ENCODE peak calls at places on chromosome 1, in four cellular contexts. A, N, V and T are unnamed samples.

GRCh38 chr1:193366764-193367507 is 180.5 kb upstream of the B3GALT2 start:
- DNase-seq in A (no peak), V (no peak), N (no peak), T (no peak)

GRCh38 chr1:2503554-2504223 is 22.7 kb downstream of the PANK4 start:
- DNase-seq in N (no peak), A (no peak), V (no peak), T (no peak)

GRCh38 chr1:93087532-93087931 is 8.4 kb downstream of the MTF2 start:
- DNase-seq in V (no peak), N (no peak), A (no peak), T (no peak)

GRCh38 chr1:165431079-165431478 is 13.8 kb downstream of the RXRG start:
- DNase-seq in N (no peak), A (no peak), V (no peak), T (no peak)

GRCh38 chr1:86429830-86430229 is 5.9 kb downstream of the CLCA2 start:
- DNase-seq in A (no peak), N (no peak), V (no peak), T (no peak)

GRCh38 chr1:86913399-86913895 is 479 bp downstream of the SELENOF start:
- DNase-seq in V (peak; percentile 51), A (peak; percentile 20), N (peak; percentile 39), T (no peak)

GRCh38 chr1:158045639-158046038 is 52.2 kb downstream of the KIRREL1 start:
- DNase-seq in N (no peak), A (no peak), V (no peak), T (no peak)

GRCh38 chr1:200602632-200603031 is 17.9 kb downstream of the KIF14 start:
- DNase-seq in N (no peak), A (no peak), V (no peak), T (no peak)

GRCh38 chr1:209736467-209737117 is 19.3 kb upstream of the TRAF3IP3 start:
- DNase-seq in A (no peak), N (no peak), V (no peak), T (no peak)

GRCh38 chr1:160127865-160128523 is 12.4 kb downstream of the ATP1A2 start:
- DNase-seq in A (no peak), V (no peak), N (no peak), T (no peak)

GRCh38 chr1:109807822-109808680 is 44.3 kb upstream of the EPS8L3 start:
- DNase-seq in V (no peak), N (no peak), A (no peak), T (no peak)